ENCODE peak calls at places on chromosomes 6 and 20, in six cellular contexts. X is fibroblast of mammary gland, W is right lobe of liver, B is cardiac muscle cell, H is left lung, N is heart left ventricle. D is an unnamed sample.

GRCh38 chr6:42374027-42374669 is 77.6 kb downstream of the TRERF1 start:
- DNase-seq in H (no peak), W (no peak), B (no peak), N (no peak), X (no peak), D (no peak)

GRCh38 chr6:31575335-31575901 is at the start of gene TNF:
- DNase-seq in B (no peak), X (no peak), N (peak), W (peak), H (peak), D (peak)

GRCh38 chr6:10613693-10614092 is 80.7 kb downstream of the C6orf52 start:
- DNase-seq in B (no peak), N (no peak), H (no peak), X (no peak), W (no peak), D (no peak)

GRCh38 chr6:107690864-107691661 is 133.1 kb downstream of the SCML4 start:
- DNase-seq in B (peak), H (no peak), X (peak), W (no peak), N (no peak), D (no peak)

GRCh38 chr6:129707882-129708495 is 2.0 kb downstream of the ARHGAP18 start:
- DNase-seq in N (no peak), W (no peak), H (no peak), B (no peak), X (no peak), D (no peak)

GRCh38 chr6:51928320-51928719 is 159.1 kb downstream of the PKHD1 start:
- DNase-seq in N (no peak), B (no peak), X (no peak), W (no peak), H (no peak), D (peak)

GRCh38 chr6:35318200-35318844 is 20.7 kb downstream of the DEF6 start:
- DNase-seq in N (peak), H (peak), W (peak), B (peak), X (peak), D (no peak)

GRCh38 chr6:90083891-90084290 is 189.6 kb downstream of the GJA10 start:
- DNase-seq in B (no peak), H (no peak), N (no peak), W (no peak), X (no peak), D (peak)

GRCh38 chr6:50410577-50410976 is 302.7 kb upstream of the TFAP2D start:
- DNase-seq in N (no peak), H (no peak), B (no peak), W (no peak), X (no peak), D (no peak)

GRCh38 chr6:56370127-56370540 is 122.8 kb upstream of the COL21A1 start:
- DNase-seq in N (peak), B (peak), X (peak), W (peak), H (peak), D (no peak)

GRCh38 chr20:63791497-63792156 is 39.4 kb downstream of the ZBTB46 start:
- DNase-seq in X (no peak), B (peak), N (no peak), W (peak), H (no peak), D (no peak)

GRCh38 chr6:26045046-26045938 is 41.9 kb upstream of the HFE start:
- DNase-seq in X (peak), N (peak), H (peak), W (peak), B (peak), D (peak)

GRCh38 chr6:88650029-88650619 is 313.3 kb downstream of the RNGTT start:
- DNase-seq in B (peak), W (no peak), X (peak), N (no peak), H (no peak), D (peak)

GRCh38 chr6:43242908-43243648 is at the start of gene TTBK1:
- DNase-seq in N (no peak), B (no peak), W (no peak), X (no peak), H (no peak), D (no peak)

GRCh38 chr20:21396045-21396893 is 1.1 kb downstream of the NKX2-4 start:
- DNase-seq in B (no peak), H (no peak), X (no peak), W (no peak), N (peak), D (no peak)

GRCh38 chr20:20737158-20737557 is 24.7 kb upstream of the RALGAPA2 start:
- DNase-seq in X (no peak), W (no peak), B (no peak), N (no peak), H (no peak), D (peak)

GRCh38 chr6:42239736-42240375 is 22.2 kb upstream of the MRPS10 start:
- DNase-seq in B (no peak), H (no peak), W (no peak), X (peak), N (no peak), D (no peak)

GRCh38 chr6:84220809-84221409 is 6.5 kb downstream of the CEP162 start:
- DNase-seq in N (no peak), X (peak), B (peak), H (no peak), W (no peak), D (peak)

GRCh38 chr20:38179846-38180245 is 14.8 kb upstream of the TGM2 start:
- DNase-seq in W (no peak), N (no peak), B (no peak), X (no peak), H (no peak), D (no peak)

GRCh38 chr6:154942770-154943169 is 52.3 kb upstream of the TIAM2 start:
- DNase-seq in X (no peak), B (no peak), W (no peak), H (no peak), N (no peak), D (no peak)

GRCh38 chr20:52075400-52075799 is 116.2 kb downstream of the ZFP64 start:
- DNase-seq in B (no peak), X (no peak), W (no peak), H (no peak), N (no peak), D (no peak)

GRCh38 chr6:43833223-43833995 is 63.4 kb downstream of the VEGFA start:
- DNase-seq in B (no peak), X (no peak), H (no peak), W (no peak), N (no peak), D (no peak)

GRCh38 chr6:14984454-14984853 is 261.4 kb upstream of the JARID2 start:
- DNase-seq in X (peak), H (peak), N (no peak), B (peak), W (no peak), D (no peak)

GRCh38 chr6:38091626-38092025 is 272.1 kb downstream of the ZFAND3 start:
- DNase-seq in X (no peak), N (no peak), B (no peak), W (no peak), H (no peak), D (no peak)

GRCh38 chr6:83536034-83536646 is 23.8 kb downstream of the PRSS35 start:
- DNase-seq in X (peak), W (peak), B (peak), N (no peak), H (no peak), D (peak)

GRCh38 chr6:20789162-20789561 is 254.9 kb downstream of the CDKAL1 start:
- DNase-seq in B (peak), H (no peak), X (peak), N (no peak), W (no peak), D (no peak)

GRCh38 chr6:72464791-72465691 is 156.8 kb upstream of the KCNQ5 start:
- DNase-seq in W (no peak), H (peak), X (peak), B (peak), N (no peak), D (no peak)

GRCh38 chr6:157427969-157428368 is 47.0 kb downstream of the ZDHHC14 start:
- DNase-seq in N (no peak), H (no peak), W (no peak), X (no peak), B (no peak), D (no peak)

GRCh38 chr6:138572200-138572875 is 73.0 kb upstream of the NHSL1 start:
- DNase-seq in X (peak), N (peak), H (peak), W (peak), B (peak), D (no peak)

GRCh38 chr6:98931710-98932109 is 16.0 kb downstream of the FBXL4 start:
- DNase-seq in B (no peak), W (no peak), X (no peak), H (no peak), N (no peak), D (no peak)

GRCh38 chr6:169820358-169820757 is 68.9 kb downstream of the ERMARD start:
- DNase-seq in W (no peak), N (no peak), H (no peak), X (no peak), B (no peak), D (no peak)

GRCh38 chr6:113060664-113061063 is 713.5 kb downstream of the RFPL4B start:
- DNase-seq in N (no peak), X (no peak), B (no peak), H (no peak), W (no peak), D (no peak)

GRCh38 chr6:7134999-7135735 is 27.4 kb downstream of the RREB1 start:
- DNase-seq in X (no peak), B (no peak), W (no peak), N (no peak), H (no peak), D (peak)

GRCh38 chr20:13085275-13085674 is 76.5 kb downstream of the SPTLC3 start:
- DNase-seq in W (no peak), N (no peak), X (no peak), H (no peak), B (no peak), D (no peak)

GRCh38 chr20:21570285-21570992 is 56.6 kb upstream of the NKX2-2 start:
- DNase-seq in N (no peak), W (no peak), H (no peak), X (no peak), B (no peak), D (no peak)

GRCh38 chr6:29791162-29791561 is 36.5 kb upstream of the HLA-G start:
- DNase-seq in H (no peak), N (no peak), X (no peak), B (no peak), W (no peak), D (no peak)

GRCh38 chr20:62394248-62395245 is 7.6 kb downstream of the RPS21 start:
- DNase-seq in X (no peak), W (no peak), N (no peak), H (no peak), B (no peak), D (no peak)

GRCh38 chr6:117555882-117556498 is 46.3 kb downstream of the GOPC start:
- DNase-seq in N (peak), H (no peak), B (peak), W (no peak), X (peak), D (peak)

GRCh38 chr20:41572010-41572572 is 46.1 kb downstream of the CHD6 start:
- DNase-seq in X (no peak), H (no peak), N (no peak), B (peak), W (no peak), D (no peak)
- TF ChIP-seq CTCF in X (peak), H (no peak), N (no peak), B (peak), W (no peak), D (no peak)

GRCh38 chr20:46173652-46174468 is 55.7 kb downstream of the CD40 start:
- DNase-seq in N (no peak), B (no peak), W (no peak), X (no peak), H (no peak), D (no peak)

GRCh38 chr20:46175127-46175494 is 57.0 kb downstream of the CD40 start:
- DNase-seq in X (no peak), N (no peak), W (no peak), B (no peak), H (no peak), D (no peak)

GRCh38 chr20:46172961-46173536 is 54.9 kb downstream of the CD40 start:
- DNase-seq in B (no peak), W (no peak), X (no peak), H (no peak), N (no peak), D (no peak)

GRCh38 chr20:46172455-46172854 is 54.3 kb downstream of the CD40 start:
- DNase-seq in B (no peak), W (no peak), X (no peak), H (no peak), N (no peak), D (no peak)

DNA sequence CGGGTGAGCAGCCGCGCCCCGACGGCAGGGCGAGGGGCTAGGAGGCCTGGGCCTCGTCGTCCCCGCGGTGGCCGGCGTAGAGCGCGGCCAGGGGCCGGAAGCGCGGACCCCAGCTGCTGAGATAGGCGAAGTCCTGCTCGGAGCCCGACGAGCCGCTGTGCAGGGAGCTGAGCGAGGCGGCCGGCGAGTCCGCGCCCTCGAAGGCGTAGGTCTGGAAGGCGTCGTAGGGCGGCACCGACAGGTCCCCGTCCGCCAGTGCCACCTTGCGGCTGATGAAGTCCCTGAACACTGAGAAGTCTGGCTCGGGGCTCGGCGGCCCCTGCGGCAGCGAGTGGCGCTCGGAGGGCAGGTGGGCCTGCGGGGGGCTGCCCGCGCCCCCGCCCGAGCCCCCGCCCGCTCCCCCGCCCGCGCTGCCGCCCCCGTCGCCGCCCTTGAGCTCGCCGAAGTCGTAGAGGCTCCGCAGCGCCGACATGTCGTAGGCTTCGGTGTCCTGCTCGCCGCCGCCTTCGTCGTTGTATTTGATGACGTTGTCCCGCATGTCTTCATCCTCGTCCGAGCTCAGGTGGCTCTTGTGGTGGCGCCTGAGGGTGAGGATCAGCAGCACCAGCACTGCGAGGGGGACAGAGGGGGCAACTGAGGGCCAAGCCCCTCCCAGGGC is 56.5 kb downstream of the CD40 start:
- DNase-seq in W (peak), H (peak), X (peak), B (peak), N (peak), D (peak)
- H3K4me3 ChIP-seq in W (no peak), H (no peak), X (no peak), B (no peak), N (no peak), D (no peak)

GRCh38 chr6:40328988-40329545 is 258.1 kb downstream of the LRFN2 start:
- DNase-seq in H (no peak), W (no peak), B (no peak), X (no peak), N (no peak), D (no peak)
- TF ChIP-seq CTCF in H (no peak), W (no peak), B (no peak), X (no peak), N (no peak), D (no peak)

DNA sequence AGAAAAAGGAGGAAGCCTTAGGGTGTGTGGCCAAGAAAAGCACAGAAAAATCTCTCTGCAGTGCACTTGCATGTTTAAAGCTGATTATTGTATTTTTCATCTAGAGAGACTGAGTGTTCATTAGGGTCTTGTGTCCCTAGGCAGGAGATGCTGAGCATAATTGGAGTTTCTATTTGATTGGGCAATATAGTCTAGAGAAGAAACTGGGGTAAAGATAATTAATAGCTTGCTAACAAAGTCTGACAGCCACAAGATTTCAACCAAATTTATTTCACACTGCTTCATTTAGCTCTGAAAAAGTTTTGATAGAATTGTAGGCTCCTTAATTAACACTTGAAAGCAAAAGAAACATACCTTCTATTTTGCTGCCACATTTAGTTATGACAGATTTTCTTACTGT is 2.3 kb downstream of the FLRT3 start:
- DNase-seq in H (no peak), N (no peak), W (no peak), X (no peak), B (no peak), D (no peak)
- H3K4me3 ChIP-seq in H (peak), N (no peak), W (peak), X (no peak), B (peak), D (no peak)

GRCh38 chr20:50226093-50226974 is 35.7 kb downstream of the CEBPB start:
- DNase-seq in X (peak), W (peak), H (peak), N (no peak), B (peak), D (no peak)

GRCh38 chr20:50223321-50223995 is 32.8 kb downstream of the CEBPB start:
- DNase-seq in W (no peak), H (no peak), N (no peak), B (no peak), X (no peak), D (no peak)

GRCh38 chr20:50224052-50224451 is 33.4 kb downstream of the CEBPB start:
- DNase-seq in W (no peak), X (no peak), N (no peak), H (no peak), B (no peak), D (no peak)

GRCh38 chr20:50222568-50223320 is 32.1 kb downstream of the CEBPB start:
- DNase-seq in B (no peak), W (no peak), N (no peak), H (no peak), X (no peak), D (no peak)

GRCh38 chr20:50224553-50225255 is 34.1 kb downstream of the CEBPB start:
- DNase-seq in W (no peak), B (peak), H (peak), X (peak), N (peak), D (no peak)
- TF ChIP-seq CTCF in W (no peak), B (peak), H (no peak), X (peak), N (peak), D (no peak)

GRCh38 chr20:19706463-19706862 is 51.6 kb upstream of the RIN2 start:
- DNase-seq in B (no peak), W (no peak), N (no peak), H (no peak), X (no peak), D (peak)
- H3K4me3 ChIP-seq in B (no peak), W (no peak), N (no peak), H (no peak), X (no peak), D (no peak)

DNA sequence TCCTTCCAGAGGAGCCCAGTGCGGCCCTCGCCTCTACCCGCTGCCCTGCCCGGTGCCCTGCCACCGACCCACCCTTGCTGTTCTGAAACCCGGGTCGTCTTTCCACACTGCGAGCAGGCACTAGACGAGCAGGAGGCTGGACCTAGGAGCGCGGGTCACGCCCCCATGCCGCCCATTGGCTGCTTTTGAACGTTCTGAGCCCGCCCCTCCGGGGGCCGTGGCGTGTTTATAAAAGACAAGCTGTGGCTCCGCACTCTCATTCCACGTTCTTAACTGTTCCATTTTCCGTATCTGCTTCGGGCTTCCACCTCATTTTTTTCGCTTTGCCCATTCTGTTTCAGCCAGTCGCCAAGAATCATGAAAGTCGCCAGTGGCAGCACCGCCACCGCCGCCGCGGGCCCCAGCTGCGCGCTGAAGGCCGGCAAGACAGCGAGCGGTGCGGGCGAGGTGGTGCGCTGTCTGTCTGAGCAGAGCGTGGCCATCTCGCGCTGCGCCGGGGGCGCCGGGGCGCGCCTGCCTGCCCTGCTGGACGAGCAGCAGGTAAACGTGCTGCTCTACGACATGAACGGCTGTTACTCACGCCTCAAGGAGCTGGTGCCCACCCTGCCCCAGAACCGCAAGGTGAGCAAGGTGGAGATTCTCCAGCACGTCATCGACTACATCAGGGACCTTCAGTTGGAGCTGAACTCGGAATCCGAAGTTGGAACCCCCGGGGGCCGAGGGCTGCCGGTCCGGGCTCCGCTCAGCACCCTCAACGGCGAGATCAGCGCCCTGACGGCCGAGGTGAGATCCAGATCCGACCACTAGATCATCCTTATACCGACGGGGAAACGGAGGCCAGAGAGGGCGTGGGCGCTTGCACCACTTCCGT is at the start of gene ID1:
- DNase-seq in W (peak), N (peak), H (peak), X (peak), B (peak), D (peak)
- TF ChIP-seq CTCF in W (no peak), N (no peak), H (no peak), X (no peak), B (no peak), D (no peak)

GRCh38 chr20:9515761-9516657 is 1.6 kb downstream of the LAMP5 start:
- DNase-seq in X (peak), N (no peak), H (peak), B (peak), W (no peak), D (peak)
- H3K4me3 ChIP-seq in X (no peak), N (peak), H (peak), B (peak), W (no peak), D (peak)

D was measured in GM12865.